ENCODE peak calls at places on chromosomes 2 and 18, in ten cellular contexts. F is memory B cell; H is naive B cell; M is M059J; W is frontal cortex; G is LoVo; B is fibroblast of villous mesenchyme; K is stimulated activated CD8-positive, alpha-beta memory T cell treated with anti-CD3 and anti-CD28 coated beads, Interleukin-12 subunit alpha, Interleukin-12 subunit beta, amount 100 ng/mL, for 4 hours; C is kidney glomerular epithelial cell; L is NB4. X is an unnamed sample.

GRCh38 chr2:178747767-178748166 is 59.5 kb downstream of the TTN start:
- DNase-seq in B (no peak), M (peak), F (no peak), W (no peak), L (no peak), C (no peak), G (no peak), K (no peak), H (no peak), X (peak)

GRCh38 chr2:37585295-37585908 is 86.0 kb downstream of the CDC42EP3 start:
- DNase-seq in K (no peak), G (no peak), F (no peak), W (no peak), M (no peak), L (no peak), H (no peak), C (no peak), B (peak), X (no peak)

GRCh38 chr2:199997296-199997695 is 41.9 kb downstream of the MAIP1 start:
- DNase-seq in B (no peak), M (no peak), H (no peak), C (no peak), K (no peak), G (no peak), L (no peak), W (no peak), F (no peak), X (no peak)

GRCh38 chr2:55048514-55048924 is 1.7 kb downstream of the RTN4 start:
- DNase-seq in G (no peak), F (no peak), K (no peak), M (peak), H (no peak), B (peak), C (no peak), L (peak), W (no peak), X (peak)

GRCh38 chr2:231356474-231356849 is 39.0 kb upstream of the B3GNT7 start:
- DNase-seq in F (no peak), G (no peak), M (no peak), B (no peak), K (no peak), C (no peak), W (no peak), L (no peak), H (no peak), X (no peak)

GRCh38 chr2:12169060-12169406 is 422.6 kb downstream of the LPIN1 start:
- DNase-seq in B (peak), W (peak), L (peak), C (no peak), G (no peak), H (no peak), K (no peak), M (peak), F (no peak), X (peak)

GRCh38 chr18:58045265-58046086 is 1.4 kb downstream of the NEDD4L start:
- DNase-seq in F (peak), H (peak), W (no peak), L (peak), M (peak), G (peak), K (peak), B (peak), C (peak), X (peak)

GRCh38 chr18:10838594-10838993 is 310.8 kb downstream of the PIEZO2 start:
- DNase-seq in M (peak), C (no peak), L (no peak), W (no peak), K (no peak), H (no peak), B (peak), F (no peak), G (no peak), X (no peak)

GRCh38 chr2:241885701-241886643 is 16.4 kb downstream of the RTP5 start:
- DNase-seq in W (no peak), B (no peak), L (peak), K (no peak), G (no peak), H (no peak), C (no peak), M (no peak), F (no peak), X (no peak)

GRCh38 chr2:54626131-54626530 is 97.3 kb upstream of the EML6 start:
- DNase-seq in W (no peak), C (no peak), L (no peak), B (no peak), K (no peak), F (no peak), M (no peak), G (no peak), H (no peak), X (no peak)

GRCh38 chr2:201432038-201432437 is 19.2 kb downstream of the TRAK2 start:
- DNase-seq in G (no peak), H (no peak), B (no peak), L (peak), F (no peak), M (peak), K (no peak), C (peak), W (peak), X (peak)

GRCh38 chr2:180516204-180516603 is 464.2 kb upstream of the UBE2E3 start:
- DNase-seq in C (no peak), F (no peak), H (no peak), W (no peak), B (no peak), G (no peak), M (no peak), L (no peak), K (no peak), X (no peak)

GRCh38 chr2:23703037-23703582 is 223.8 kb downstream of the ATAD2B start:
- DNase-seq in K (no peak), H (no peak), W (no peak), B (no peak), M (no peak), G (no peak), C (no peak), L (no peak), F (no peak), X (no peak)

GRCh38 chr2:144801766-144802165 is 281.8 kb upstream of the ZEB2 start:
- DNase-seq in C (no peak), M (peak), B (peak), W (no peak), G (peak), H (no peak), K (no peak), F (no peak), L (no peak), X (peak)

GRCh38 chr18:36496022-36496421 is 198.5 kb downstream of the FHOD3 start:
- DNase-seq in B (no peak), K (no peak), F (no peak), C (no peak), L (no peak), W (no peak), H (no peak), G (peak), M (peak), X (peak)

GRCh38 chr2:54641988-54642387 is 81.5 kb upstream of the EML6 start:
- DNase-seq in L (no peak), C (no peak), H (no peak), B (no peak), F (no peak), W (no peak), K (no peak), G (no peak), M (no peak), X (no peak)

GRCh38 chr18:50468802-50469201 is 91.1 kb upstream of the MAPK4 start:
- DNase-seq in M (no peak), W (no peak), H (no peak), G (no peak), F (no peak), K (no peak), L (no peak), B (no peak), C (no peak), X (peak)

GRCh38 chr2:239044336-239044735 is 196.5 kb downstream of the TWIST2 start:
- DNase-seq in B (no peak), K (no peak), W (no peak), H (no peak), L (no peak), C (no peak), G (no peak), M (no peak), F (no peak), X (no peak)

GRCh38 chr2:67923696-67924095 is 139.1 kb downstream of the C1D start:
- DNase-seq in M (peak), B (no peak), C (no peak), G (no peak), L (no peak), K (no peak), W (no peak), H (no peak), F (no peak), X (no peak)

GRCh38 chr2:198316852-198317395 is 512.5 kb downstream of the PLCL1 start:
- DNase-seq in W (no peak), M (no peak), H (no peak), C (no peak), G (no peak), F (no peak), K (no peak), B (no peak), L (no peak), X (no peak)

X was measured in kidney tubule cell.